ENCODE peak calls at places on chromosomes 13 and 19, in nine cellular contexts. K, T, C, V, M, I, Q, U and O are unnamed samples.

GRCh38 chr19:42683917-42684513 is 56.3 kb downstream of the PSG3 start:
- DNase-seq in C (peak; percentile 51), M (no peak), T (no peak), U (peak; percentile 53), Q (no peak), I (no peak), K (peak; percentile 50), V (no peak), O (no peak)

GRCh38 chr19:54164369-54165068 is 5.0 kb upstream of the LENG1 start:
- DNase-seq in I (no peak), V (peak; percentile 87), Q (peak; percentile 82), K (peak; percentile 40), C (no peak), U (peak; percentile 94), T (peak; percentile 77), M (no peak), O (peak; percentile 84)

GRCh38 chr13:20616059-20616797 is 49.3 kb downstream of the IFT88 start:
- DNase-seq in V (no peak), T (no peak), Q (no peak), K (peak; percentile 81), M (no peak), C (peak; percentile 59), U (peak; percentile 90), I (no peak), O (no peak)

GRCh38 chr13:73158851-73159250 is 100.0 kb downstream of the KLF5 start:
- DNase-seq in U (peak; percentile 43), V (no peak), Q (no peak), I (no peak), K (peak; percentile 67), T (no peak), C (peak; percentile 64), M (no peak), O (no peak)

GRCh38 chr19:3710265-3710812 is 2.2 kb downstream of the TJP3 start:
- DNase-seq in T (peak; percentile 93), V (peak; percentile 58), I (no peak), K (peak; percentile 38), M (no peak), Q (peak; percentile 97), U (peak; percentile 93), C (peak; percentile 97), O (no peak)

GRCh38 chr13:39417643-39418042 is 185.3 kb downstream of the LHFPL6 start:
- DNase-seq in T (no peak), V (no peak), I (no peak), M (no peak), K (peak; percentile 72), Q (no peak), C (peak; percentile 20), U (peak; percentile 48), O (no peak)

GRCh38 chr13:75489502-75490263 is 7.7 kb upstream of the TBC1D4 start:
- DNase-seq in Q (peak; percentile 82), C (peak; percentile 73), U (peak; percentile 62), V (no peak), K (peak; percentile 81), I (no peak), T (no peak), M (no peak), O (no peak)

GRCh38 chr19:45473366-45474190 is 5.8 kb downstream of the FOSB start:
- DNase-seq in T (no peak), K (no peak), M (no peak), V (no peak), C (no peak), Q (no peak), I (no peak), U (no peak), O (no peak)

GRCh38 chr19:3984584-3984907 is 717 bp downstream of the EEF2 start:
- DNase-seq in T (no peak), K (no peak), I (no peak), V (no peak), U (no peak), Q (no peak), M (no peak), C (no peak), O (no peak)

GRCh38 chr13:60000986-60001385 is 162.7 kb downstream of the DIAPH3 start:
- DNase-seq in M (no peak), I (no peak), T (no peak), V (no peak), U (no peak), C (no peak), K (no peak), Q (no peak), O (no peak)

GRCh38 chr19:30160996-30161655 is 211.1 kb upstream of the ZNF536 start:
- DNase-seq in T (no peak), V (no peak), M (no peak), C (no peak), Q (no peak), I (no peak), K (no peak), U (no peak), O (no peak)

GRCh38 chr19:7871530-7872305 is 2.5 kb downstream of the PRR36 start:
- DNase-seq in T (peak; percentile 96), Q (peak; percentile 97), I (peak; percentile 29), C (peak; percentile 95), K (peak; percentile 95), M (peak; percentile 100), U (peak; percentile 98), V (peak; percentile 88), O (peak; percentile 94)

GRCh38 chr13:43786766-43787517 is at the start of gene ENOX1:
- DNase-seq in U (peak; percentile 47), C (peak; percentile 60), Q (peak; percentile 23), I (no peak), T (peak; percentile 54), M (peak; percentile 46), V (peak; percentile 67), K (peak; percentile 83), O (peak; percentile 77)

GRCh38 chr19:51097796-51098195 is 10.4 kb downstream of the CTU1 start:
- DNase-seq in V (no peak), M (no peak), U (no peak), I (no peak), Q (no peak), T (no peak), C (no peak), K (no peak), O (no peak)

GRCh38 chr19:51097166-51097736 is 11.0 kb downstream of the CTU1 start:
- DNase-seq in K (peak; percentile 65), I (no peak), Q (peak; percentile 81), T (peak; percentile 71), V (peak; percentile 62), U (peak; percentile 77), M (peak; percentile 75), C (peak; percentile 87), O (no peak)

GRCh38 chr19:51098366-51099069 is 9.7 kb downstream of the CTU1 start:
- DNase-seq in Q (peak; percentile 59), K (no peak), I (no peak), M (no peak), U (no peak), C (no peak), V (no peak), T (no peak), O (no peak)

GRCh38 chr19:51094696-51095279 is 12.1 kb upstream of the KLK14 start:
- DNase-seq in U (peak; percentile 37), V (no peak), Q (peak; percentile 38), K (peak; percentile 12), M (peak; percentile 50), C (peak; percentile 19), I (no peak), T (peak; percentile 45), O (no peak)

DNA sequence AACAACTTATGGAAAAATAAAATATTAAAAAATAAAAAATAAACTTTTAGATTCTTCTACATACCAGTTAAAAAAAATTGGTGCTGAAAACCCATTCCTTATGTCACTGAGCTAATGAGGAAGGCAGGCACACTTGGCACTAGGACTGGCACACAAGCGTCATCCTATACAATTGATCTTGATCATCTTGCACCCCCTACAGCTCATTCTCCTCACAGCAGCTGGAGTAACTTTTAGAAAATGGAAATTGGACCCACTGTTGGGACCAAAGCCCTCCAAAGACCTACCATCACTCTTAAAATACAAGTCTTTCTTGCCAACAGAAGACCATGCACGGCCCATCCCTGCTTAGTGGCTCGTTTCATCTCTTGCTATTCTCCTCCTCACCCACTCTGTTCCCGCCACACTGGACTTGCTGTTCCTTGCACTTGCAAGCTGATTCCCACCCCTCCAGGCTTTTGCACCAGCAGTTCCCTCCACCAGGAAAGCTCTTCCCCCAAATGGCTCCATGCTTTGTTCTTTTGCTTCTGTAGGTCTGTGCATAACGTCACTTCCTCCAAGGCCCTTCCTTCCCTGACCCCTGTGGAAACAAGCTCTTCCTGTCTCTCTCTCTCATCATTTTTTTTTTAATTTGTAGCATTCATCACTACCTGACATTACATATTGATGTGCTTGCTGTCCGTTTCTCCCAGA is 11.6 kb downstream of the CTU1 start:
- DNase-seq in T (no peak), K (peak; percentile 10), U (peak; percentile 47), Q (no peak), I (no peak), C (peak; percentile 11), M (no peak), V (no peak), O (no peak)
- TF ChIP-seq CTCF in T (no peak), K (peak; percentile 25), U (peak; percentile 65), Q (no peak), I (no peak), C (peak; percentile 27), M (no peak), V (peak; percentile 23), O (peak; percentile 43)

DNA sequence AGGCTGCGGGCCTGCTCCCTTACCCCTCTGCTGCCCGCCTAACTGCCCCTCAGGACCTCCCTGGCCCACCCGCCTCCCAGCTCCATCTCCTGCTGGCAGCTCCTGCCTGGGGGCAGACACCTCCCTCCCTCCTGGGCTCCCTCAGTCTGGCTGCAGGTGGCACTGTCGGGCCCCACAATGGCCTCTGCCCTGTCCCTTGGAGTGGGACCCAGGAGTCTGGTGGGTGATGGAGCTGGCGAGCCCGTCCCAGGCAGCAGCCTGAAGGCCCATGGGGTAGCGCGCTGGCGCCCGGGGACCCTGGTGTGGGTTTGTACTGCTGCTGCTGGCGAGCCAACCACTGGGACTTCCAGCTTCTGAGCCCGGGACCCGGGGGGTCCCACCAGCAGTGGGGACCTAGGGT is 83.6 kb downstream of the KDM4B start:
- DNase-seq in U (peak; percentile 19), V (no peak), K (no peak), T (no peak), I (no peak), C (no peak), M (no peak), Q (no peak), O (no peak)
- TF ChIP-seq CTCF in U (peak; percentile 48), V (no peak), K (no peak), T (no peak), I (no peak), C (no peak), M (no peak), Q (no peak), O (no peak)

DNA sequence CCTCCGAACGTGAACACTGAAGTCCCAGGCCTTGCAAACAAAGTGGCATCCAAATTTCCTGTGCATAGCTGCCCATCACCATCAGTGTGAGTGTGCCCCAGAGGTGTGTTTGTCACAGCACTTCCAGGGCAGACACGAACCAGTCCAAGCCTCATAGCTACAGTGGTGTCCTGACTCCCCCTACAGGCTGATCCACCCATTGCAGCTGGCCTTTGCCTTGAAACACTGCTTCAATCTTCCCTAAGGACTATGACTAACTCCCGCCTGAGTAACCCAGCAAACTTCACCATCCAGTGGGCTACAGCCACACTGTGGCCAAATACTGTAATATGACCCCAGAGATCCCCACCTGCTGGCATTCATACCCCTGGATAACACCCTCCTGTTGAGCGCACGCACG is 3.9 kb downstream of the ZNF266 start:
- DNase-seq in V (peak; percentile 21), U (peak; percentile 54), K (no peak), T (no peak), C (peak; percentile 8), I (no peak), Q (no peak), M (no peak), O (no peak)
- TF ChIP-seq CTCF in V (peak; percentile 47), U (peak; percentile 63), K (peak; percentile 30), T (no peak), C (no peak), I (no peak), Q (peak; percentile 42), M (peak; percentile 52), O (peak; percentile 72)

GRCh38 chr19:13089139-13089856 is 13.4 kb downstream of the LYL1 start:
- DNase-seq in C (no peak), K (no peak), U (peak; percentile 43), V (no peak), I (no peak), T (no peak), Q (no peak), M (no peak), O (no peak)
- TF ChIP-seq CTCF in C (peak; percentile 27), K (peak; percentile 28), U (peak; percentile 54), V (no peak), I (peak; percentile 46), T (no peak), Q (no peak), M (no peak), O (peak; percentile 63)